ENCODE peak calls at places on chromosomes 1 and 21, in ten cellular contexts. Y is MCF 10A, L is lower lobe of right lung, W is sigmoid colon, V is uterus, B is AG04449, J is kidney, M is fibroblast of mammary gland, R is dorsolateral prefrontal cortex, F is GM13977. Z is an unnamed sample.

GRCh38 chr1:47280142-47280541 is 33.8 kb downstream of the STIL start:
- DNase-seq in Y (peak), L (no peak), W (no peak), V (no peak), B (no peak), J (no peak), M (peak), R (no peak), F (no peak), Z (no peak)

GRCh38 chr1:182279724-182280506 is 111.7 kb downstream of the GLUL start:
- DNase-seq in Y (no peak), L (no peak), W (peak), V (no peak), B (no peak), J (no peak), M (peak), R (peak), F (no peak), Z (no peak)

GRCh38 chr1:184260382-184260781 is 126.4 kb upstream of the C1orf21 start:
- DNase-seq in Y (peak), L (no peak), W (no peak), V (no peak), B (peak), J (no peak), M (peak), R (no peak), F (no peak), Z (no peak)

GRCh38 chr1:17109897-17110554 is 9.2 kb downstream of the PADI2 start:
- DNase-seq in Y (no peak), L (no peak), W (no peak), V (no peak), B (no peak), J (no peak), M (no peak), R (peak), F (no peak), Z (no peak)

GRCh38 chr1:66375125-66375524 is 158.8 kb upstream of the SGIP1 start:
- DNase-seq in Y (no peak), L (no peak), W (no peak), V (no peak), B (no peak), J (no peak), M (no peak), R (no peak), F (no peak), Z (no peak)

GRCh38 chr1:225580180-225581099 is 72.5 kb downstream of the ENAH start:
- DNase-seq in Y (no peak), L (no peak), W (no peak), V (no peak), B (no peak), J (no peak), M (no peak), R (no peak), F (no peak), Z (no peak)

GRCh38 chr1:16617778-16618580 is 4.6 kb upstream of the NBPF1 start:
- DNase-seq in Y (no peak), L (no peak), W (no peak), V (no peak), B (no peak), J (peak), M (no peak), R (no peak), F (peak), Z (no peak)

GRCh38 chr1:1058921-1059493 is 15.1 kb downstream of the RNF223 start:
- DNase-seq in Y (no peak), L (no peak), W (no peak), V (no peak), B (no peak), J (no peak), M (no peak), R (no peak), F (no peak), Z (no peak)

GRCh38 chr1:1162597-1163537 is 10.8 kb upstream of the TTLL10 start:
- DNase-seq in Y (peak), L (peak), W (no peak), V (no peak), B (no peak), J (peak), M (no peak), R (no peak), F (no peak), Z (no peak)

GRCh38 chr1:198333744-198334143 is 176.9 kb downstream of the NEK7 start:
- DNase-seq in Y (peak), L (no peak), W (no peak), V (no peak), B (no peak), J (no peak), M (peak), R (no peak), F (no peak), Z (no peak)

GRCh38 chr21:41596241-41596925 is 88.4 kb upstream of the TMPRSS2 start:
- DNase-seq in Y (no peak), L (no peak), W (no peak), V (no peak), B (no peak), J (no peak), M (no peak), R (no peak), F (no peak), Z (no peak)

GRCh38 chr1:168752171-168752570 is 23.2 kb upstream of the DPT start:
- DNase-seq in Y (no peak), L (no peak), W (no peak), V (no peak), B (no peak), J (no peak), M (no peak), R (no peak), F (no peak), Z (no peak)

GRCh38 chr21:33390479-33390878 is 12.7 kb upstream of the IFNGR2 start:
- DNase-seq in Y (no peak), L (no peak), W (no peak), V (no peak), B (no peak), J (no peak), M (no peak), R (no peak), F (no peak), Z (no peak)

GRCh38 chr1:5756434-5757176 is 235.6 kb downstream of the NPHP4 start:
- DNase-seq in Y (no peak), L (no peak), W (peak), V (no peak), B (no peak), J (no peak), M (no peak), R (no peak), F (no peak), Z (no peak)

GRCh38 chr1:60596791-60597748 is 485.3 kb upstream of the NFIA start:
- DNase-seq in Y (no peak), L (no peak), W (no peak), V (no peak), B (no peak), J (no peak), M (peak), R (no peak), F (no peak), Z (no peak)
- TF ChIP-seq CTCF in Y (no peak), L (no peak), W (no peak), V (no peak), B (no peak), J (no peak), M (no peak), R (no peak), F (no peak), Z (no peak)

GRCh38 chr1:209989525-209989924 is 51.5 kb downstream of the SYT14 start:
- DNase-seq in Y (peak), L (no peak), W (no peak), V (no peak), B (no peak), J (no peak), M (peak), R (no peak), F (peak), Z (peak)
- TF ChIP-seq CTCF in Y (peak), L (peak), W (peak), V (no peak), B (no peak), J (no peak), M (peak), R (peak), F (no peak), Z (no peak)

GRCh38 chr1:18955442-18956188 is 861 bp downstream of the IFFO2 start:
- DNase-seq in Y (peak), L (peak), W (no peak), V (no peak), B (no peak), J (peak), M (peak), R (no peak), F (peak), Z (peak)
- TF ChIP-seq CTCF in Y (no peak), L (no peak), W (no peak), V (peak), B (peak), J (peak), M (no peak), R (no peak), F (peak), Z (peak)

GRCh38 chr1:82782599-82782998 is 981.9 kb downstream of the ADGRL2 start:
- DNase-seq in Y (no peak), L (no peak), W (no peak), V (no peak), B (no peak), J (no peak), M (no peak), R (no peak), F (no peak), Z (no peak)

GRCh38 chr1:82777240-82777639 is 976.5 kb downstream of the ADGRL2 start:
- DNase-seq in Y (no peak), L (no peak), W (no peak), V (no peak), B (no peak), J (peak), M (no peak), R (no peak), F (no peak), Z (no peak)

GRCh38 chr1:82775402-82776000 is 974.8 kb downstream of the ADGRL2 start:
- DNase-seq in Y (peak), L (peak), W (no peak), V (no peak), B (no peak), J (peak), M (peak), R (peak), F (no peak), Z (no peak)

GRCh38 chr1:82783025-82783424 is 982.3 kb downstream of the ADGRL2 start:
- DNase-seq in Y (peak), L (no peak), W (no peak), V (no peak), B (no peak), J (no peak), M (no peak), R (no peak), F (no peak), Z (no peak)

DNA sequence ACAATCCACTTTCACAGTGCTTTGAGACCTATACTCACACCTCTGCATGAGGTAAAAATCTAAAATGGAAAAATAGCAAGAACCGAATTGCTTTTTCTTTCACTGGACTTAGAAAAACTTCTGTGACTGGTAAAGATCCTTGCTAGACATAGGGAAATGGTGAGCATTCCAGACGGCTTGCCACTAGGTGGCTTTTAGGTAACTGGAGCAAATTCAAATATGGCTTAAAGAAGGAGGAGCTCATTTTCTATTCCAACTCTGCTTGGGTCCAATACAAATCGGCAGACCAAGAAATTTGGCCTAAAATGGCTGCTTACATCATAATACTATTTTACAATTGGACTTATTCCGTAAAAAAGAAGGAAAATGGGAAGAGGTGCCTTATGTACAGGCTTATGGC is 977.9 kb downstream of the ADGRL2 start:
- DNase-seq in Y (peak), L (no peak), W (no peak), V (no peak), B (no peak), J (no peak), M (peak), R (no peak), F (no peak), Z (no peak)
- TF ChIP-seq CTCF in Y (no peak), L (no peak), W (no peak), V (no peak), B (no peak), J (no peak), M (peak), R (no peak), F (peak), Z (no peak)